ENCODE peak calls at places on chromosome 20, in eight cellular contexts. N is tibial artery; G is mammary epithelial cell; L is PC-3; D is prostate gland; K is CD4-positive, alpha-beta memory T cell; Q is fibroblast of lung; T is Peyer's patch. W is an unnamed sample.

GRCh38 chr20:38298768-38299288 is 5.1 kb upstream of the BPI start:
- DNase-seq in N (peak; percentile 92), G (peak; percentile 16), L (no peak), D (peak; percentile 70), K (no peak), Q (peak; percentile 39), T (no peak), W (no peak)

GRCh38 chr20:4227085-4227821 is 211.9 kb upstream of the RNF24 start:
- DNase-seq in N (no peak), G (peak; percentile 63), L (peak; percentile 69), D (no peak), K (no peak), Q (peak; percentile 76), T (no peak), W (no peak)

GRCh38 chr20:64044484-64045247 is 4.8 kb downstream of the SOX18 start:
- DNase-seq in N (no peak), G (peak; percentile 60), L (peak; percentile 83), D (no peak), K (no peak), Q (peak; percentile 50), T (no peak), W (no peak)

GRCh38 chr20:63642518-63643247 is 10.5 kb downstream of the STMN3 start:
- DNase-seq in N (no peak), G (no peak), L (peak; percentile 16), D (no peak), K (no peak), Q (no peak), T (peak; percentile 58), W (no peak)

GRCh38 chr20:16337707-16338106 is 235.5 kb downstream of the KIF16B start:
- DNase-seq in N (no peak), G (peak; percentile 23), L (no peak), D (no peak), K (no peak), Q (no peak), T (no peak), W (no peak)

GRCh38 chr20:58192567-58192966 is 35.9 kb downstream of the ANKRD60 start:
- DNase-seq in N (no peak), G (no peak), L (no peak), D (no peak), K (no peak), Q (no peak), T (no peak), W (peak; percentile 12)

GRCh38 chr20:12056836-12057235 is 139.1 kb downstream of the BTBD3 start:
- DNase-seq in N (no peak), G (no peak), L (no peak), D (no peak), K (no peak), Q (peak; percentile 33), T (no peak), W (no peak)

GRCh38 chr20:13953227-13953626 is 37.2 kb downstream of the SEL1L2 start:
- DNase-seq in N (no peak), G (no peak), L (no peak), D (no peak), K (no peak), Q (no peak), T (no peak), W (no peak)

GRCh38 chr20:1299522-1299921 is 29.4 kb downstream of the SDCBP2 start:
- DNase-seq in N (no peak), G (no peak), L (peak; percentile 32), D (no peak), K (no peak), Q (no peak), T (no peak), W (no peak)

GRCh38 chr20:15882553-15882952 is 690.7 kb downstream of the KIF16B start:
- DNase-seq in N (no peak), G (peak; percentile 33), L (peak; percentile 43), D (no peak), K (no peak), Q (no peak), T (no peak), W (no peak)

GRCh38 chr20:58233881-58234528 is 5.6 kb upstream of the ANKRD60 start:
- DNase-seq in N (no peak), G (no peak), L (peak; percentile 60), D (no peak), K (no peak), Q (no peak), T (no peak), W (peak; percentile 42)

GRCh38 chr20:37734228-37734980 is 40.6 kb downstream of the CTNNBL1 start:
- DNase-seq in N (no peak), G (no peak), L (no peak), D (no peak), K (no peak), Q (peak; percentile 75), T (no peak), W (no peak)

GRCh38 chr20:63253438-63254236 is 626 bp downstream of the NKAIN4 start:
- DNase-seq in N (no peak), G (no peak), L (no peak), D (no peak), K (no peak), Q (no peak), T (no peak), W (no peak)

GRCh38 chr20:37714973-37715657 is 21.3 kb downstream of the CTNNBL1 start:
- DNase-seq in N (no peak), G (peak; percentile 64), L (no peak), D (no peak), K (no peak), Q (peak; percentile 67), T (no peak), W (no peak)

GRCh38 chr20:44736170-44737021 is 9.3 kb upstream of the KCNK15 start:
- DNase-seq in N (no peak), G (peak; percentile 67), L (peak; percentile 60), D (no peak), K (peak; percentile 33), Q (peak; percentile 76), T (no peak), W (no peak)

DNA sequence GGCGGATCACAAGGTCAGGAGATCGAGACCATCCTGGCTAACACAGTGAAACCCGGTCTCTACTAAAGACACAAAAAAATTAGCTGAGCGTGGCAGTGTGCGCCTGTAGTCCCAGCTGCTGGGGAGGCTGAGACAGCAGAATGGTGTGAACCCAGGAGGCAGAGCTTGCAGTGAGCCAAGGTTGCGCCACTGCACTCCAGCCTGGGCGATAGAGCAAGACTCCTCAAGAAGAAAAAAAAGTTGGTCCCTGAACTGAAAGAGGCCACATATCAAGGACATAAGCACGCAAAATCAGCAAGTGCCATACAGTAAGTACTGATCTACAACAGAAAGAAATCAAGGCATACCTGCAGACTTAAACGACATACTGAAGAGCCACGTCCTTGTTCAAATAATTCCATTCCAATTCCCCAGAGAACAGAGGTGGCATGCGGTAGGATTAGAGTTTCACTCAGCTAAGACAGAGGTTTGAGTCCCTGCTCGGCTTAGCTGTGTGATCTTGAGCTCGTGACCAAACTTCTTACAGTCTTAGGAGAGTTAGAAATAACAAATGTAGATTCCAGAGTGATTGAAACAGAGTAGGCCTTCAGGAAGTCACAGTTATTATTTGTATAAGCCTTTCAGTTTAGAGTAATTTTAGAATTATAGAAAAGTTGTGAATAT is 29.2 kb downstream of the B4GALT5 start:
- DNase-seq in N (no peak), G (no peak), L (no peak), D (no peak), K (no peak), Q (no peak), T (no peak), W (no peak)
- H3K36me3 ChIP-seq in N (peaks cover 4% of the 10 kb centered on the region), G (no peaks in the 10 kb centered on the region), L (peaks cover 3% of the 10 kb centered on the region), D (no peaks in the 10 kb centered on the region), K (no peaks in the 10 kb centered on the region), Q (no peaks in the 10 kb centered on the region), T (no peaks in the 10 kb centered on the region), W (no peaks in the 10 kb centered on the region)

GRCh38 chr20:49091762-49092161 is 45.6 kb downstream of the CSE1L start:
- DNase-seq in N (no peak), G (no peak), L (no peak), D (no peak), K (no peak), Q (no peak), T (no peak), W (no peak)

GRCh38 chr20:49096212-49096730 is 50.2 kb downstream of the CSE1L start:
- DNase-seq in N (no peak), G (no peak), L (no peak), D (no peak), K (no peak), Q (no peak), T (no peak), W (no peak)

GRCh38 chr20:49091104-49091503 is 45.0 kb downstream of the CSE1L start:
- DNase-seq in N (no peak), G (no peak), L (no peak), D (no peak), K (no peak), Q (no peak), T (no peak), W (no peak)
- H3K36me3 ChIP-seq in N (peaks cover 92% of the 10 kb centered on the region), G (peaks cover 55% of the 10 kb centered on the region), L (peaks cover 88% of the 10 kb centered on the region), D (no peaks in the 10 kb centered on the region), K (peaks cover 76% of the 10 kb centered on the region), Q (peaks cover 3% of the 10 kb centered on the region), T (no peaks in the 10 kb centered on the region), W (peaks cover 51% of the 10 kb centered on the region)

GRCh38 chr20:32330555-32330897 is 27.6 kb upstream of the ASXL1 start:
- DNase-seq in N (no peak), G (no peak), L (no peak), D (no peak), K (no peak), Q (no peak), T (no peak), W (no peak)
- H3K36me3 ChIP-seq in N (peaks cover 73% of the 10 kb centered on the region), G (peaks cover 2% of the 10 kb centered on the region), L (peaks cover 23% of the 10 kb centered on the region), D (peaks cover 2% of the 10 kb centered on the region), K (peaks cover 12% of the 10 kb centered on the region), Q (peaks cover 3% of the 10 kb centered on the region), T (no peaks in the 10 kb centered on the region), W (peaks cover 6% of the 10 kb centered on the region)

DNA sequence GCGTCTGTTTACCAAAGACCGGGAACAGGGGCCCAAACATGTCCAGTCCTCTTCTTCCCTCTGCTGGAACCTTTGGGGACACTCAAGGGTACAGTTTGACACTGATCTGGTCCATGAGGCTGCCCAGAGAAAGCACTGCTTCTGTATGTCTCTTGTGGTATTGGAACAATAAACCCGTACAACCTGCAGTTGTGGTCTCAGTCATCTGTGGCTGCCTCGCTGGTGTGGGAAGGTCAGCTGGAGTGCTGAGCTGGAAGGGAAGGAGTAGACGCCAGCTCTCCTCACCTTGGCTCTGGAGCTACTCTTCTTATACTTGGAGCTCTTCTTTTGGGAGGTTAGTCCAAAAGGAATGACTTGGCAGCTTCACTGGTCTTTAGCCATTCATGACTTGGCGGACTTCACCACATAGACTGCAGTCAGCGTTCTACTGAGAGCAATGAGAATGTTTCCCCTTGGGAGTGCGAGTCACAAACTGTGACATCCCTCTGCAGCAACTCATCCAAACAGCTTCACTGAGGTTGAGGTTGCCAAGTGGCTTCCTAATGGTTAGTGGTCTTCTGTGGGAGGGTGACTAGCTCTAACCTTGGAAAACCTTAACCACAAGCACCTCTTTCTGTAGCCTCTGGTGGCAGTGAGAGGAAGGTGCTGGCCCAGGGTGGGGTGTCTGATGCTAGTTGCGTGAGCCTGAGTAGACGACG is 81.2 kb downstream of the ASXL1 start:
- DNase-seq in N (no peak), G (no peak), L (no peak), D (no peak), K (no peak), Q (peak; percentile 77), T (no peak), W (no peak)
- H3K36me3 ChIP-seq in N (peaks cover 72% of the 10 kb centered on the region), G (peaks cover 23% of the 10 kb centered on the region), L (peaks cover 49% of the 10 kb centered on the region), D (peaks cover 5% of the 10 kb centered on the region), K (peaks cover 45% of the 10 kb centered on the region), Q (peaks cover 30% of the 10 kb centered on the region), T (no peaks in the 10 kb centered on the region), W (peaks cover 38% of the 10 kb centered on the region)

GRCh38 chr20:45957021-45957941 is 14.7 kb downstream of the ZNF335 start:
- DNase-seq in N (peak; percentile 19), G (no peak), L (no peak), D (no peak), K (no peak), Q (no peak), T (peak; percentile 34), W (no peak)
- H3K36me3 ChIP-seq in N (peaks cover 88% of the 10 kb centered on the region), G (peaks cover 21% of the 10 kb centered on the region), L (peaks cover 62% of the 10 kb centered on the region), D (peaks cover 9% of the 10 kb centered on the region), K (peaks cover 77% of the 10 kb centered on the region), Q (peaks cover 40% of the 10 kb centered on the region), T (no peaks in the 10 kb centered on the region), W (peaks cover 59% of the 10 kb centered on the region)